ENCODE peak calls at places on chromosome 20, in six cellular contexts. Q is HCT116, G is neural progenitor cell, R is hepatocyte, X is MM.1S, F is GM23248. I is an unnamed sample.
A peak's percentile ranks its signal among the peaks of the same experiment; 100 is the strongest.

GRCh38 chr20:60055740-60056139 is 97.5 kb downstream of the CDH26 start:
- DNase-seq in Q (no peak), G (no peak), R (no peak), X (no peak), F (peak; percentile 22), I (peak; percentile 91)

GRCh38 chr20:61942526-61942925 is 123.2 kb downstream of the TAF4 start:
- DNase-seq in Q (no peak), G (no peak), R (no peak), X (no peak), F (no peak), I (no peak)

GRCh38 chr20:2108498-2108897 is 6.9 kb downstream of the STK35 start:
- DNase-seq in Q (no peak), G (no peak), R (no peak), X (no peak), F (no peak), I (no peak)

GRCh38 chr20:53960586-53961386 is 109.6 kb downstream of the BCAS1 start:
- DNase-seq in Q (no peak), G (no peak), R (no peak), X (no peak), F (peak; percentile 58), I (no peak)

GRCh38 chr20:56005389-56005715 is at the start of gene CBLN4:
- DNase-seq in Q (no peak), G (no peak), R (no peak), X (no peak), F (no peak), I (no peak)

GRCh38 chr20:53336892-53337291 is 256.7 kb downstream of the ZNF217 start:
- DNase-seq in Q (no peak), G (no peak), R (no peak), X (no peak), F (no peak), I (no peak)

GRCh38 chr20:2840967-2841531 is 504 bp downstream of the VPS16 start:
- DNase-seq in Q (no peak), G (peak; percentile 55), R (peak; percentile 70), X (peak; percentile 29), F (peak; percentile 85), I (peak; percentile 40)

GRCh38 chr20:40154514-40154913 is 534.5 kb downstream of the MAFB start:
- DNase-seq in Q (no peak), G (no peak), R (no peak), X (no peak), F (no peak), I (no peak)

GRCh38 chr20:63635431-63636141 is 8.7 kb upstream of the GMEB2 start:
- DNase-seq in Q (no peak), G (no peak), R (no peak), X (no peak), F (no peak), I (peak; percentile 80)

GRCh38 chr20:40882173-40882572 is 146.4 kb upstream of the TOP1 start:
- DNase-seq in Q (no peak), G (no peak), R (no peak), X (no peak), F (no peak), I (peak; percentile 90)

GRCh38 chr20:59820204-59821041 is 113.0 kb downstream of the SYCP2 start:
- DNase-seq in Q (no peak), G (no peak), R (no peak), X (no peak), F (peak; percentile 15), I (no peak)

GRCh38 chr20:34717230-34718095 is 13.3 kb downstream of the TP53INP2 start:
- DNase-seq in Q (no peak), G (no peak), R (no peak), X (no peak), F (no peak), I (no peak)

GRCh38 chr20:4916991-4917881 is 84.1 kb downstream of the SLC23A2 start:
- DNase-seq in Q (no peak), G (peak; percentile 24), R (no peak), X (no peak), F (peak; percentile 33), I (no peak)

GRCh38 chr20:2173186-2173585 is 71.6 kb downstream of the STK35 start:
- DNase-seq in Q (no peak), G (no peak), R (no peak), X (no peak), F (no peak), I (no peak)

GRCh38 chr20:51221791-51222408 is 199.0 kb upstream of the KCNG1 start:
- DNase-seq in Q (peak; percentile 40), G (peak; percentile 47), R (peak; percentile 66), X (no peak), F (peak; percentile 74), I (no peak)

GRCh38 chr20:34704177-34705007 is at the start of gene TP53INP2:
- DNase-seq in Q (peak; percentile 74), G (peak; percentile 95), R (peak; percentile 96), X (peak; percentile 91), F (peak; percentile 98), I (peak; percentile 85)

GRCh38 chr20:36591281-36591680 is 14.3 kb upstream of the RAB5IF start:
- DNase-seq in Q (no peak), G (no peak), R (no peak), X (no peak), F (no peak), I (no peak)

GRCh38 chr20:9301129-9302072 is 213.0 kb upstream of the LAMP5 start:
- DNase-seq in Q (peak; percentile 6), G (peak; percentile 4), R (peak; percentile 56), X (no peak), F (peak; percentile 50), I (no peak)

GRCh38 chr20:46031701-46032254 is 2.8 kb downstream of the SLC12A5 start:
- DNase-seq in Q (no peak), G (peak; percentile 89), R (no peak), X (no peak), F (peak; percentile 17), I (no peak)

GRCh38 chr20:63191400-63191799 is 24.5 kb downstream of the YTHDF1 start:
- DNase-seq in Q (peak; percentile 91), G (no peak), R (no peak), X (no peak), F (no peak), I (no peak)

GRCh38 chr20:37386505-37387201 is 40.7 kb downstream of the SRC start:
- DNase-seq in Q (no peak), G (no peak), R (peak; percentile 5), X (no peak), F (no peak), I (no peak)

GRCh38 chr20:49843139-49843538 is 30.5 kb downstream of the SLC9A8 start:
- DNase-seq in Q (no peak), G (no peak), R (no peak), X (no peak), F (no peak), I (no peak)

GRCh38 chr20:6870559-6870958 is 103.1 kb downstream of the BMP2 start:
- DNase-seq in Q (no peak), G (no peak), R (no peak), X (peak; percentile 75), F (no peak), I (no peak)

GRCh38 chr20:61055642-61056041 is 196.4 kb upstream of the CDH4 start:
- DNase-seq in Q (no peak), G (no peak), R (no peak), X (no peak), F (no peak), I (no peak)

GRCh38 chr20:23920408-23920780 is 40.8 kb upstream of the CST5 start:
- DNase-seq in Q (no peak), G (no peak), R (peak; percentile 4), X (no peak), F (no peak), I (no peak)
- H3K27ac ChIP-seq in Q (no peak overlapping the region), G (no peak overlapping the region), R (no peak overlapping the region), X (no peak overlapping the region), F (peak overlapping the region; percentile 50), I (no peak overlapping the region)

GRCh38 chr20:22918286-22918983 is 116.7 kb upstream of the SSTR4 start:
- DNase-seq in Q (no peak), G (no peak), R (no peak), X (no peak), F (no peak), I (no peak)

GRCh38 chr20:22915512-22915911 is 119.6 kb upstream of the SSTR4 start:
- DNase-seq in Q (no peak), G (no peak), R (no peak), X (no peak), F (no peak), I (no peak)

GRCh38 chr20:22910287-22910852 is 124.7 kb upstream of the SSTR4 start:
- DNase-seq in Q (no peak), G (no peak), R (no peak), X (no peak), F (no peak), I (no peak)

GRCh38 chr20:22916121-22916842 is 118.8 kb upstream of the SSTR4 start:
- DNase-seq in Q (no peak), G (no peak), R (no peak), X (no peak), F (no peak), I (peak; percentile 26)

DNA sequence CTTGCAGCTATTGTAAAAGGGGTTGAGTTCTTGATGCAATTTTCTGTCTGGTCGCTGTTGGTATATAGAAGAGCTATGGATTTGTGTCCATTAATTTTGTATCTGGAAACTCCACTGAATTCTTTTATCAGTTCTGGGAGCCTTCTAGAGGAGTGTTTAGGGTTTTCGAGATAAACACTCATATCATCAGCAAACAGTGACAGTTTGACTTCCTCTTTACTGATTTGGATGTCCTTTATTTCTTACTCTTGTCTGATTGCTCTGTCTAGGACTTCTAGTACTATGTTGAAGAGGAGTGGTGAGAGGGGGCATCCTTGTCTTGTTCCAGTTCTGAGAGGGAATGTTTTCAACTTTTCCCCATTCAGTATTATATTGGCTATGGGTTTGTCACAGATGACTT is 120.8 kb upstream of the SSTR4 start:
- DNase-seq in Q (no peak), G (no peak), R (no peak), X (no peak), F (no peak), I (no peak)
- TF ChIP-seq EZH2 in Q (no peak), G (no peak), R (no peak), X (no peak), F (no peak), I (no peak)

GRCh38 chr20:47574616-47575401 is 73.1 kb downstream of the NCOA3 start:
- DNase-seq in Q (no peak), G (no peak), R (no peak), X (peak; percentile 60), F (no peak), I (peak; percentile 16)
- H3K27ac ChIP-seq in Q (no peak overlapping the region), G (no peak overlapping the region), R (peak overlapping the region; percentile 56), X (no peak overlapping the region), F (no peak overlapping the region), I (no peak overlapping the region)

DNA sequence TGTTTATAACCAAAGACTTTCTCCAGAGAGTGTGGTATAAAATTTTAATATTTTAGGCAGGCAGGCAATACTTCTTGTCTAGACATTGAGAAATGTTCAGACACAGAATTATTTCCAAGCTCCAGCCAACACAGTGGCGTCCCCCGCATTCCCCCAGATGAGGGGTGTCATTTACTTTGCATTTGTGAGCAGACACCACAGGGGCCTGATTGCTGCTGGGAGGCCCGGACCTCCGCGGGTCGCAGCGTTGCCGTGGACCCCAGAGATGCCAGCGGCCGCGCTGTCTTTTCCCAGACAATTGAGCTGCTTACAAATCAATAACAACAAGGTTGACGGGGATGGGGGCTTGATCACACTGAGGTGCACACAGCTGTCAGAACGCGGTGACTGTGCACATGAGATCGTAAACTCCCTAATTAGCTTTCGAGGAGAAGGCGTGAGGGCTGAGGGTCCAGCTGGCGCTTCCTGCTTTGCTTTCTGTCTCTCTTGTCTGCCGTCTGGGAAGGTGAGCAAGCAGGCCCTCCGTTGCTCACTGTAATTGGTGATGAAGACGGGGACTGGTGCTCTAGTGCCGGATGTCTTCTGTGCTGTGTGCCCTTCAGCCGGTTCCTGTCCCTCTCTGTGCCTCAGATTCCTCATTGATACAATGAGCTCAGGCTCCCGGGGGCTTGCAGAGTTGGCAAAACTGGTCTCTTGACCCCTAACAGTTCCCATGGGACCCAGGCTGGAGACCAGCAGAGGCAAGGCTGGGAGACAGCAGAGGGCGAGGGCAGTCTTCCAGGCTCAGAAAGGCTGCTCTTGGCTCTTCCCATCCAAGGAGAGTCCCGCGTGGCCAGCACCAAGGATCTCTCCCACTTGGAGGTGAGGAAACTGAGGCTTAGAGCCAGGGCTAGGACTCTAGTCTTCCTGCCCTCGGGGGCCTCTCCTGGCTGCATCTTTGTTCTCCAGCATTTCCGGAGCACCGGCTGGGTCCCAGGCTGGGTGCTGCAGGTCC is 125.9 kb upstream of the PMEPA1 start:
- DNase-seq in Q (no peak), G (peak; percentile 42), R (no peak), X (no peak), F (no peak), I (no peak)
- TF ChIP-seq EZH2 in Q (no peak), G (no peak), R (no peak), X (no peak), F (no peak), I (no peak)

I was measured in DND-41.